ENCODE peak calls at places on chromosome 1, in nine cellular contexts. G, A, F, S, I, B, M, Z and E are unnamed samples.

GRCh38 chr1:117821782-117822447 is 107.5 kb downstream of the GDAP2 start:
- DNase-seq in G (no peak), A (no peak), F (peak), S (peak), I (no peak), B (no peak), M (peak), Z (peak), E (peak)

GRCh38 chr1:222054416-222054815 is 312.5 kb upstream of the DUSP10 start:
- DNase-seq in G (no peak), A (no peak), F (no peak), S (no peak), I (no peak), B (no peak), M (no peak), Z (no peak), E (no peak)

GRCh38 chr1:75614455-75615379 is 3.8 kb upstream of the SLC44A5 start:
- DNase-seq in G (no peak), A (no peak), F (peak), S (no peak), I (peak), B (peak), M (peak), Z (peak), E (no peak)

GRCh38 chr1:228394571-228395394 is 11.9 kb downstream of the TRIM11 start:
- DNase-seq in G (no peak), A (peak), F (no peak), S (peak), I (no peak), B (no peak), M (no peak), Z (no peak), E (no peak)

GRCh38 chr1:10181154-10181553 is 29.2 kb upstream of the KIF1B start:
- DNase-seq in G (no peak), A (no peak), F (no peak), S (no peak), I (no peak), B (no peak), M (no peak), Z (no peak), E (no peak)

GRCh38 chr1:80566123-80566522 is 1234.6 kb upstream of the ADGRL2 start:
- DNase-seq in G (no peak), A (no peak), F (no peak), S (no peak), I (no peak), B (no peak), M (no peak), Z (no peak), E (no peak)

GRCh38 chr1:44554706-44555105 is 119.6 kb downstream of the TMEM53 start:
- DNase-seq in G (no peak), A (no peak), F (no peak), S (no peak), I (no peak), B (no peak), M (no peak), Z (no peak), E (peak)

GRCh38 chr1:154157520-154158306 is 2.8 kb upstream of the NUP210L start:
- DNase-seq in G (no peak), A (no peak), F (peak), S (no peak), I (peak), B (peak), M (peak), Z (no peak), E (peak)

GRCh38 chr1:35936828-35937227 is 5.9 kb downstream of the AGO3 start:
- DNase-seq in G (no peak), A (no peak), F (peak), S (no peak), I (no peak), B (no peak), M (no peak), Z (no peak), E (no peak)

GRCh38 chr1:224503161-224504118 is 68.8 kb upstream of the WDR26 start:
- DNase-seq in G (peak), A (peak), F (peak), S (peak), I (peak), B (peak), M (peak), Z (peak), E (peak)
- TF ChIP-seq CTCF in G (peak), A (no peak), F (peak), S (peak), I (peak), B (peak), M (no peak), Z (peak), E (peak)

DNA sequence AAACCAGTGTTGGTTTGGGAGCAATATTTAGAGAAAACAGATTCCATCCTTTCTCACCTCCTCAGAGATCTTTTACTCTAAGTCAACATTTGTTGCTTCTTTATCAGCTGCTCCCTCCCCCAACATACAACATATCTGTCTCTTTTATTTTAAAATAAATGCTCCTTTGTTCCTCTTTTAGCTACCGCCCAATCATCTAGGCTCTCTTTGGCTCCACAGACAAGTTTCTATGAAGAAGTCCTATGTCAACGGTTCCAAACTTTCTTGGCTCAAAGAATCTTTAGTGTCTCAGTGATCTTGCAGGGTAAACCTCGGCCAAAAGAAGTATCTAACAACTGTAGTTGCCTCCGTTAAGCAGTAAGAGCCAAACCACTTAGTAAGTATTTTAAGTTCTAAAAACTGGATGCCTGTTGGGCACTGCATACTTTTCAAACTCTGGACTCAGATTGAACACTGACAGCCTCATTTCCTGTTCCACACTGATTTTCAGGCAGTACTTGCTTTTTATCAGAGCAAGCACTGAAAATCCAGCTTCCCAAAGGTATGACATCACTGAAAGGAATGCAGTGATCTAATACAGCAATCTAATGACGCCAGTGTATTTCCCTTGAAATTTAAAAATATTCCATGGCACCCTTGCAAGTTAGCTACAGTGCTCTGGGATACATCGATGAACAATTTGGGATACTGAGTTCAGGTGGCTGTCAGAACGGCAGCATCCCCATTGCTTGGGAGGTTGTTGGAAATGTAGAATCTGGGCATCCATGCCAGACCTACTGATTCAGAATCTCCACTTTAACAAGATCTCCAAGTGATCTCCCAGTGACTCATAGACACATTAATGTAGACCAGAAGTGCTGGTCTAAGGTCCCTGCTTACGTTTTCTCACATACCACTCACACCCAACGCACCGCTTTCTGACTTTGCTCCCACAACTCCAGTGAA is 26.8 kb downstream of the EGLN1 start:
- DNase-seq in G (no peak), A (peak), F (peak), S (no peak), I (no peak), B (no peak), M (peak), Z (no peak), E (peak)
- H3K4me3 ChIP-seq in G (no peak), A (no peak), F (no peak), S (no peak), I (no peak), B (no peak), M (peak), Z (no peak), E (no peak)

GRCh38 chr1:7755448-7755847 is 15.6 kb upstream of the VAMP3 start:
- DNase-seq in G (no peak), A (no peak), F (peak), S (no peak), I (no peak), B (peak), M (no peak), Z (no peak), E (no peak)
- TF ChIP-seq CTCF in G (no peak), A (no peak), F (peak), S (no peak), I (peak), B (peak), M (peak), Z (no peak), E (no peak)

DNA sequence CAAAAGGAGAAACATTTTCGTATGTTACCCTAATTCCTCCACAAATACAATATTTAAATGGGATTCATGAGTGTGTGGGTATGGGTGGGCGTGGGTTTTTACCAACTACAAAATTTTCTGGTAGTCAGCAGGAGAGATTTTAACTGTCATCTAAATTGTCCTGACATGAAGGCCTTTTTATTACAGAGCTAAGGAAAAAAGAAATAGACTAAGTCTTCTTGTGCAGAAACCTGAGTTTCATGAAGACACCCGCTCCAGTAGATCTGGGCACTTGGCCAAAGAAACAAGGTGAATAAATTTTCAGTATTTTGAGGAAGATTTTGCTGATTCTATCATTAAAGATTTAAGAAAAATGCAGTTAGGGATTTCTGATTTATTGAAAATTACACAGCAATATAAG is 772 bp downstream of the RGS18 start:
- DNase-seq in G (no peak), A (no peak), F (peak), S (no peak), I (no peak), B (no peak), M (no peak), Z (no peak), E (no peak)
- H3K4me3 ChIP-seq in G (no peak), A (no peak), F (no peak), S (no peak), I (no peak), B (no peak), M (no peak), Z (no peak), E (no peak)